ENCODE peak calls at places on chromosomes 6 and 20, in five cellular contexts. B, F, X, P and J are unnamed samples.

GRCh38 chr20:15100506-15101160 is 763.2 kb upstream of the FLRT3 start:
- DNase-seq in P (no peak), B (no peak), F (no peak), X (no peak), J (no peak)

GRCh38 chr6:7196685-7197283 is 89.0 kb downstream of the RREB1 start:
- DNase-seq in F (no peak), P (no peak), X (no peak), B (no peak), J (no peak)

GRCh38 chr6:20056350-20056992 is 155.8 kb downstream of the MBOAT1 start:
- DNase-seq in P (no peak), F (no peak), B (no peak), X (no peak), J (no peak)

GRCh38 chr20:23419995-23420901 is 1.0 kb downstream of the NAPB start:
- DNase-seq in P (peak; percentile 24), B (peak; percentile 71), F (peak; percentile 46), X (peak; percentile 65), J (peak; percentile 81)

GRCh38 chr20:62737271-62737761 is 28.7 kb downstream of the NTSR1 start:
- DNase-seq in F (no peak), P (no peak), X (peak; percentile 42), B (peak; percentile 9), J (peak; percentile 52)

GRCh38 chr6:109939654-109940053 is 38.5 kb upstream of the GPR6 start:
- DNase-seq in X (no peak), P (no peak), F (no peak), B (no peak), J (no peak)

GRCh38 chr20:57649617-57650015 is 29.4 kb upstream of the ZBP1 start:
- DNase-seq in X (no peak), P (no peak), F (no peak), B (no peak), J (no peak)

GRCh38 chr6:42120895-42121865 is 21.2 kb downstream of the C6orf132 start:
- DNase-seq in B (no peak), P (no peak), X (peak; percentile 57), F (no peak), J (no peak)

GRCh38 chr20:25223179-25223661 is 24.7 kb upstream of the PYGB start:
- DNase-seq in F (no peak), P (no peak), X (peak; percentile 62), B (no peak), J (no peak)

GRCh38 chr6:142323377-142323776 is 21.6 kb downstream of the ADGRG6 start:
- DNase-seq in B (no peak), X (no peak), F (no peak), P (no peak), J (no peak)

GRCh38 chr6:90219168-90219985 is 77.3 kb downstream of the BACH2 start:
- DNase-seq in P (no peak), F (no peak), X (no peak), B (peak; percentile 35), J (no peak)

GRCh38 chr20:56259948-56260347 is 11.4 kb downstream of the MC3R start:
- DNase-seq in F (no peak), P (no peak), X (no peak), B (no peak), J (no peak)

DNA sequence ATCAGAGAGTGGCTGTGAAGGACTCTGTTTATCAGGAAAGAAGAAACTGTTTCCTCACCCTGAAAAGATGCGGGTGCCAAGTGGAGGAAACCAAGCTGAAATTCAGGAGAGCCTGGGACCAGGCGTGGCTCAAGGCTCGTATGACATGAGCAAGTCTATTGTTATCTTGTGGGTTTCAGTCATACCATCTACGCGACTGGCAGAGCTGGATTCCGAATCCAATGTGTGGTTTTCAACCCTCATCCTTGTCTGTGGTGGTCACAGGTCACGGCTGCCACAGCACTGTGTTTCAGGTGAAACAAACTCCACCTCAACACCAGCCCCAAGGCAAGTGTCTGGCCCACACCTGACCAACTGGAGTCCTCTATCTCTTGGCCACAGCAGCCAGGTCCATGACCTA is 9.1 kb downstream of the MC3R start:
- DNase-seq in F (no peak), P (no peak), B (no peak), X (no peak), J (no peak)
- H3K9me3 ChIP-seq in F (no peaks in the 10 kb centered on the region), P (no peaks in the 10 kb centered on the region), B (no peaks in the 10 kb centered on the region), X (no peaks in the 10 kb centered on the region), J (no peaks in the 10 kb centered on the region)

GRCh38 chr6:3908961-3909360 is 59.8 kb downstream of the FAM50B start:
- DNase-seq in X (peak; percentile 19), F (no peak), B (no peak), P (no peak), J (no peak)
- H3K9me3 ChIP-seq in X (no peaks in the 10 kb centered on the region), F (no peaks in the 10 kb centered on the region), B (no peaks in the 10 kb centered on the region), P (no peaks in the 10 kb centered on the region), J (no peaks in the 10 kb centered on the region)

GRCh38 chr20:49285813-49286494 is 8.1 kb upstream of the ZNFX1 start:
- DNase-seq in F (no peak), B (no peak), P (no peak), X (no peak), J (no peak)
- H3K9me3 ChIP-seq in F (peaks cover 58% of the 10 kb centered on the region), B (no peaks in the 10 kb centered on the region), P (peaks cover 63% of the 10 kb centered on the region), X (peaks cover 38% of the 10 kb centered on the region), J (peaks cover 24% of the 10 kb centered on the region)

DNA sequence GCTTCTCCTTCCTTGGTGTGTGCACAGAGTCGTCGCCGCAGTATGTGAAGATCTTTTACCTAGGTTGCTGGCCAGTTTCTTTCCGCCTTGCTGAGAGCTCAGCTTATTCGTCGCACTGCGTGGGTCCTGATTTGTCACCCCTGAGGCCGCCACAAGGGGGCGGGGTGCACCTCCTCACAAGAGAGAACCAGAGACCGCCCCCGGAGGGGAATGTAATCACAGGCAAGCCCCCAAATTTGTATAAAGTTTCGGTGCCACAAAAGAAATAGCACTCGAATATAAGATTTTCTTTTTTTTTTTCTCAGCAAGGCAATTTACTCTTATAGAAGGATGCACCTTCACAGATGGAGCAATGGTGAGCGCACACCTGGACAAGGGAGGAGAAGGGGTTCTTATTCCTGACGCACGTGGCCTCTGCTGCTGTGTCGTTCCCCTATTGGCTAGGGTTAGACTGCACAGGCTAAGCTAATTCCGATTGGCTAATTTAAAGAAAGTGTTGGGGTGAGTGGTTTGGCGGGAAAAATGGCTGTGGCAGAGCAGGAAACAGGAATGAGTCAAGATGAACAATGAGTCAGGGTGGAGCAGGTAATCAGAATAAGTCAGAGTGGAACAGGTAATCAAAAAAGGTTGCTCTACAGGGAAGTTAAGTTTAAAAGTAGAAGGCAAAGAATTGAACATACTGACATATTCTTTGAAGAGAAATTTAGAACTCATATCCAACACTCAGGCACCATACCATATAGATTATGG is 19.5 kb downstream of the NCOA3 start:
- DNase-seq in B (no peak), P (no peak), F (no peak), X (no peak), J (no peak)
- H3K9me3 ChIP-seq in B (no peaks in the 10 kb centered on the region), P (peaks cover 6% of the 10 kb centered on the region), F (peaks cover 11% of the 10 kb centered on the region), X (peaks cover 12% of the 10 kb centered on the region), J (peaks cover 8% of the 10 kb centered on the region)

GRCh38 chr20:32706486-32706885 is 32.7 kb upstream of the C20orf203 start:
- DNase-seq in P (no peak), B (no peak), X (no peak), F (no peak), J (no peak)
- H3K9me3 ChIP-seq in P (no peaks in the 10 kb centered on the region), B (no peaks in the 10 kb centered on the region), X (no peaks in the 10 kb centered on the region), F (no peaks in the 10 kb centered on the region), J (no peaks in the 10 kb centered on the region)

DNA sequence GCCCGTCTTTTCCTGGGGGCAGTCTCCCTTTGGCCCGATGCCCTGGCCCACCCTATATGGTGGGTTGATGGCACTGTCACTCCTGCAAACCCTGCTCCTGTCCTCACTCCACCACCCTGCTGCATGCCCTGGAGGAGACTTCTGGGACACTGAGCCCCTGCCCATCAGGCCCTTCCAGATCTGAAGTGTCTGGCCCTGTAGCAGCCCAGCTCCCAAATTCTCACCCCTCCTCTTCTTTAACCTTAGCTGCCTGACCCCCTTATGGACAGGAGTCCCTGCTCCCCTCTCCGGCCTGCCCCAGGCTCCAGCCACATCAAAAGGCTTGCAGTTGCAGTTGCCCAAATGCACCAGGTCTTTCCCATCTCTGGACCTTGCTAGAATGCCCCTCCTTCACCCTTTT is 20.8 kb upstream of the SLC32A1 start:
- DNase-seq in F (no peak), P (no peak), X (no peak), B (no peak), J (no peak)
- H3K9me3 ChIP-seq in F (no peaks in the 10 kb centered on the region), P (no peaks in the 10 kb centered on the region), X (no peaks in the 10 kb centered on the region), B (no peaks in the 10 kb centered on the region), J (no peaks in the 10 kb centered on the region)